ENCODE peak calls at places on chromosome 9, in nine cellular contexts. One of them, this sample, is unnamed.

GRCh38 chr9:70902171-70902570 is 219.2 kb downstream of the TRPM3 start:
- DNase-seq in cardiac muscle cell: no peak
- DNase-seq in LHCN-M2: peak
- DNase-seq in DMS153: no peak
- DNase-seq in activated CD4-positive, CD25-positive, alpha-beta regulatory T cell treated with anti-CD3 and anti-CD28 coated beads, Interleukin-2, amount 50 U/mL, for 72 hours: no peak
- DNase-seq in EL: peak
- DNase-seq in effector memory CD8-positive, alpha-beta T cell: no peak
- DNase-seq in memory B cell: no peak
- DNase-seq in fibroblast of pulmonary artery: peak
- DNase-seq in this sample: no peak

GRCh38 chr9:98192503-98193335 is at the start of gene CORO2A:
- DNase-seq in memory B cell: peak
- DNase-seq in cardiac muscle cell: peak
- DNase-seq in EL: peak
- DNase-seq in LHCN-M2: peak
- DNase-seq in effector memory CD8-positive, alpha-beta T cell: peak
- DNase-seq in activated CD4-positive, CD25-positive, alpha-beta regulatory T cell treated with anti-CD3 and anti-CD28 coated beads, Interleukin-2, amount 50 U/mL, for 72 hours: peak
- DNase-seq in DMS153: peak
- DNase-seq in fibroblast of pulmonary artery: peak
- DNase-seq in this sample: peak

GRCh38 chr9:131358438-131359029 is 35.4 kb upstream of the PRRC2B start:
- DNase-seq in activated CD4-positive, CD25-positive, alpha-beta regulatory T cell treated with anti-CD3 and anti-CD28 coated beads, Interleukin-2, amount 50 U/mL, for 72 hours: no peak
- DNase-seq in fibroblast of pulmonary artery: no peak
- DNase-seq in DMS153: no peak
- DNase-seq in LHCN-M2: no peak
- DNase-seq in memory B cell: no peak
- DNase-seq in cardiac muscle cell: no peak
- DNase-seq in effector memory CD8-positive, alpha-beta T cell: no peak
- DNase-seq in EL: no peak
- DNase-seq in this sample: no peak

GRCh38 chr9:89440951-89441654 is 56.8 kb downstream of the SEMA4D start:
- DNase-seq in EL: no peak
- DNase-seq in effector memory CD8-positive, alpha-beta T cell: no peak
- DNase-seq in DMS153: no peak
- DNase-seq in cardiac muscle cell: no peak
- DNase-seq in memory B cell: no peak
- DNase-seq in LHCN-M2: no peak
- DNase-seq in fibroblast of pulmonary artery: no peak
- DNase-seq in activated CD4-positive, CD25-positive, alpha-beta regulatory T cell treated with anti-CD3 and anti-CD28 coated beads, Interleukin-2, amount 50 U/mL, for 72 hours: no peak
- DNase-seq in this sample: no peak

GRCh38 chr9:17185630-17186029 is 50.8 kb downstream of the CNTLN start:
- DNase-seq in activated CD4-positive, CD25-positive, alpha-beta regulatory T cell treated with anti-CD3 and anti-CD28 coated beads, Interleukin-2, amount 50 U/mL, for 72 hours: no peak
- DNase-seq in cardiac muscle cell: no peak
- DNase-seq in effector memory CD8-positive, alpha-beta T cell: no peak
- DNase-seq in DMS153: no peak
- DNase-seq in EL: no peak
- DNase-seq in memory B cell: no peak
- DNase-seq in LHCN-M2: no peak
- DNase-seq in fibroblast of pulmonary artery: no peak
- DNase-seq in this sample: no peak

GRCh38 chr9:76634356-76635054 is 129.7 kb upstream of the PCA3 start:
- DNase-seq in cardiac muscle cell: peak
- DNase-seq in EL: peak
- DNase-seq in LHCN-M2: peak
- DNase-seq in DMS153: no peak
- DNase-seq in fibroblast of pulmonary artery: peak
- DNase-seq in activated CD4-positive, CD25-positive, alpha-beta regulatory T cell treated with anti-CD3 and anti-CD28 coated beads, Interleukin-2, amount 50 U/mL, for 72 hours: no peak
- DNase-seq in memory B cell: no peak
- DNase-seq in effector memory CD8-positive, alpha-beta T cell: no peak
- DNase-seq in this sample: no peak

GRCh38 chr9:132797861-132798659 is 80.0 kb downstream of the AK8 start:
- DNase-seq in DMS153: no peak
- DNase-seq in LHCN-M2: no peak
- DNase-seq in fibroblast of pulmonary artery: peak
- DNase-seq in effector memory CD8-positive, alpha-beta T cell: no peak
- DNase-seq in EL: peak
- DNase-seq in memory B cell: no peak
- DNase-seq in activated CD4-positive, CD25-positive, alpha-beta regulatory T cell treated with anti-CD3 and anti-CD28 coated beads, Interleukin-2, amount 50 U/mL, for 72 hours: no peak
- DNase-seq in cardiac muscle cell: no peak
- DNase-seq in this sample: no peak

GRCh38 chr9:117413346-117414219 is 1.3 kb downstream of the ASTN2 start:
- DNase-seq in fibroblast of pulmonary artery: no peak
- DNase-seq in activated CD4-positive, CD25-positive, alpha-beta regulatory T cell treated with anti-CD3 and anti-CD28 coated beads, Interleukin-2, amount 50 U/mL, for 72 hours: no peak
- DNase-seq in memory B cell: no peak
- DNase-seq in DMS153: peak
- DNase-seq in LHCN-M2: no peak
- DNase-seq in cardiac muscle cell: peak
- DNase-seq in effector memory CD8-positive, alpha-beta T cell: no peak
- DNase-seq in EL: no peak
- DNase-seq in this sample: no peak

GRCh38 chr9:105051897-105052296 is 123.9 kb upstream of the ABCA1 start:
- DNase-seq in activated CD4-positive, CD25-positive, alpha-beta regulatory T cell treated with anti-CD3 and anti-CD28 coated beads, Interleukin-2, amount 50 U/mL, for 72 hours: no peak
- DNase-seq in LHCN-M2: no peak
- DNase-seq in EL: no peak
- DNase-seq in memory B cell: no peak
- DNase-seq in DMS153: no peak
- DNase-seq in effector memory CD8-positive, alpha-beta T cell: no peak
- DNase-seq in cardiac muscle cell: no peak
- DNase-seq in fibroblast of pulmonary artery: no peak
- DNase-seq in this sample: no peak

GRCh38 chr9:138104251-138105122 is 226.9 kb downstream of the CACNA1B start:
- DNase-seq in cardiac muscle cell: no peak
- DNase-seq in effector memory CD8-positive, alpha-beta T cell: no peak
- DNase-seq in DMS153: no peak
- DNase-seq in memory B cell: no peak
- DNase-seq in fibroblast of pulmonary artery: no peak
- DNase-seq in EL: no peak
- DNase-seq in LHCN-M2: no peak
- DNase-seq in activated CD4-positive, CD25-positive, alpha-beta regulatory T cell treated with anti-CD3 and anti-CD28 coated beads, Interleukin-2, amount 50 U/mL, for 72 hours: no peak
- DNase-seq in this sample: no peak

GRCh38 chr9:132446887-132447286 is 36.9 kb downstream of the CFAP77 start:
- DNase-seq in DMS153: no peak
- DNase-seq in fibroblast of pulmonary artery: no peak
- DNase-seq in memory B cell: no peak
- DNase-seq in LHCN-M2: no peak
- DNase-seq in EL: no peak
- DNase-seq in effector memory CD8-positive, alpha-beta T cell: no peak
- DNase-seq in cardiac muscle cell: no peak
- DNase-seq in activated CD4-positive, CD25-positive, alpha-beta regulatory T cell treated with anti-CD3 and anti-CD28 coated beads, Interleukin-2, amount 50 U/mL, for 72 hours: no peak
- DNase-seq in this sample: no peak

GRCh38 chr9:137648396-137648795 is 29.6 kb downstream of the EHMT1 start:
- DNase-seq in fibroblast of pulmonary artery: peak
- DNase-seq in cardiac muscle cell: no peak
- DNase-seq in memory B cell: no peak
- DNase-seq in DMS153: no peak
- DNase-seq in EL: peak
- DNase-seq in activated CD4-positive, CD25-positive, alpha-beta regulatory T cell treated with anti-CD3 and anti-CD28 coated beads, Interleukin-2, amount 50 U/mL, for 72 hours: no peak
- DNase-seq in effector memory CD8-positive, alpha-beta T cell: no peak
- DNase-seq in LHCN-M2: no peak
- DNase-seq in this sample: no peak

GRCh38 chr9:133825555-133826198 is 87.5 kb upstream of the SARDH start:
- DNase-seq in effector memory CD8-positive, alpha-beta T cell: no peak
- DNase-seq in cardiac muscle cell: no peak
- DNase-seq in LHCN-M2: no peak
- DNase-seq in memory B cell: no peak
- DNase-seq in EL: peak
- DNase-seq in fibroblast of pulmonary artery: peak
- DNase-seq in activated CD4-positive, CD25-positive, alpha-beta regulatory T cell treated with anti-CD3 and anti-CD28 coated beads, Interleukin-2, amount 50 U/mL, for 72 hours: no peak
- DNase-seq in DMS153: no peak
- DNase-seq in this sample: no peak

GRCh38 chr9:19232117-19232829 is 1.8 kb downstream of the DENND4C start:
- DNase-seq in DMS153: no peak
- DNase-seq in fibroblast of pulmonary artery: peak
- DNase-seq in cardiac muscle cell: no peak
- DNase-seq in EL: peak
- DNase-seq in activated CD4-positive, CD25-positive, alpha-beta regulatory T cell treated with anti-CD3 and anti-CD28 coated beads, Interleukin-2, amount 50 U/mL, for 72 hours: no peak
- DNase-seq in memory B cell: no peak
- DNase-seq in effector memory CD8-positive, alpha-beta T cell: no peak
- DNase-seq in LHCN-M2: peak
- DNase-seq in this sample: no peak

GRCh38 chr9:94799578-94800264 is 73.2 kb downstream of the AOPEP start:
- DNase-seq in EL: peak
- DNase-seq in fibroblast of pulmonary artery: peak
- DNase-seq in DMS153: no peak
- DNase-seq in memory B cell: no peak
- DNase-seq in LHCN-M2: peak
- DNase-seq in activated CD4-positive, CD25-positive, alpha-beta regulatory T cell treated with anti-CD3 and anti-CD28 coated beads, Interleukin-2, amount 50 U/mL, for 72 hours: no peak
- DNase-seq in cardiac muscle cell: no peak
- DNase-seq in effector memory CD8-positive, alpha-beta T cell: no peak
- DNase-seq in this sample: peak

GRCh38 chr9:89457376-89457855 is 40.5 kb downstream of the SEMA4D start:
- DNase-seq in DMS153: no peak
- DNase-seq in LHCN-M2: no peak
- DNase-seq in fibroblast of pulmonary artery: no peak
- DNase-seq in memory B cell: no peak
- DNase-seq in cardiac muscle cell: no peak
- DNase-seq in effector memory CD8-positive, alpha-beta T cell: no peak
- DNase-seq in activated CD4-positive, CD25-positive, alpha-beta regulatory T cell treated with anti-CD3 and anti-CD28 coated beads, Interleukin-2, amount 50 U/mL, for 72 hours: no peak
- DNase-seq in EL: no peak
- DNase-seq in this sample: no peak

GRCh38 chr9:72044095-72044494 is 16.3 kb downstream of the C9orf57 start:
- DNase-seq in memory B cell: no peak
- DNase-seq in effector memory CD8-positive, alpha-beta T cell: no peak
- DNase-seq in activated CD4-positive, CD25-positive, alpha-beta regulatory T cell treated with anti-CD3 and anti-CD28 coated beads, Interleukin-2, amount 50 U/mL, for 72 hours: no peak
- DNase-seq in EL: no peak
- DNase-seq in fibroblast of pulmonary artery: no peak
- DNase-seq in cardiac muscle cell: no peak
- DNase-seq in LHCN-M2: no peak
- DNase-seq in DMS153: no peak
- DNase-seq in this sample: no peak

GRCh38 chr9:133496901-133497411 is 18.1 kb upstream of the SLC2A6 start:
- DNase-seq in fibroblast of pulmonary artery: no peak
- DNase-seq in cardiac muscle cell: no peak
- DNase-seq in memory B cell: no peak
- DNase-seq in DMS153: no peak
- DNase-seq in EL: no peak
- DNase-seq in LHCN-M2: no peak
- DNase-seq in effector memory CD8-positive, alpha-beta T cell: no peak
- DNase-seq in activated CD4-positive, CD25-positive, alpha-beta regulatory T cell treated with anti-CD3 and anti-CD28 coated beads, Interleukin-2, amount 50 U/mL, for 72 hours: no peak
- DNase-seq in this sample: no peak